ENCODE peak calls at places on chromosomes 12 and 14, in nine cellular contexts. F, W, Z, A, G, V, L, I and P are unnamed samples.
A peak's percentile ranks its signal among the peaks of the same experiment; 100 is the strongest.

GRCh38 chr12:18522806-18523205 is 215.0 kb downstream of the PLCZ1 start:
- DNase-seq in F (no peak), W (no peak), Z (no peak), A (no peak), G (no peak), V (no peak), L (no peak), I (no peak), P (no peak)

GRCh38 chr12:52198454-52199215 is 6.8 kb upstream of the KRT80 start:
- DNase-seq in F (no peak), W (no peak), Z (no peak), A (no peak), G (no peak), V (no peak), L (no peak), I (no peak), P (no peak)

GRCh38 chr12:119593578-119594398 is at the start of gene TMEM233:
- DNase-seq in F (no peak), W (no peak), Z (no peak), A (no peak), G (no peak), V (no peak), L (no peak), I (no peak), P (no peak)

GRCh38 chr12:15859136-15859535 is 23.1 kb upstream of the STRAP start:
- DNase-seq in F (no peak), W (no peak), Z (no peak), A (no peak), G (no peak), V (no peak), L (no peak), I (no peak), P (peak; percentile 46)

GRCh38 chr12:54479421-54479820 is 6.0 kb upstream of the GTSF1 start:
- DNase-seq in F (no peak), W (no peak), Z (no peak), A (no peak), G (no peak), V (no peak), L (no peak), I (no peak), P (peak; percentile 41)

GRCh38 chr14:73785336-73785833 is 66.2 kb upstream of the PTGR2 start:
- DNase-seq in F (peak; percentile 44), W (no peak), Z (no peak), A (peak; percentile 51), G (no peak), V (no peak), L (peak; percentile 97), I (peak; percentile 50), P (peak; percentile 89)

GRCh38 chr14:68060198-68060597 is 240.6 kb downstream of the RAD51B start:
- DNase-seq in F (no peak), W (no peak), Z (no peak), A (no peak), G (no peak), V (no peak), L (no peak), I (no peak), P (no peak)

GRCh38 chr12:29634057-29634456 is 136.6 kb upstream of the OVCH1 start:
- DNase-seq in F (no peak), W (no peak), Z (no peak), A (peak; percentile 35), G (no peak), V (no peak), L (peak; percentile 68), I (peak; percentile 57), P (peak; percentile 53)

GRCh38 chr14:47447076-47447475 is 228.3 kb downstream of the MDGA2 start:
- DNase-seq in F (no peak), W (no peak), Z (no peak), A (no peak), G (no peak), V (no peak), L (no peak), I (no peak), P (no peak)

GRCh38 chr12:13289644-13290285 is 93.2 kb downstream of the EMP1 start:
- DNase-seq in F (no peak), W (no peak), Z (no peak), A (peak; percentile 3), G (no peak), V (no peak), L (no peak), I (no peak), P (peak; percentile 3)

DNA sequence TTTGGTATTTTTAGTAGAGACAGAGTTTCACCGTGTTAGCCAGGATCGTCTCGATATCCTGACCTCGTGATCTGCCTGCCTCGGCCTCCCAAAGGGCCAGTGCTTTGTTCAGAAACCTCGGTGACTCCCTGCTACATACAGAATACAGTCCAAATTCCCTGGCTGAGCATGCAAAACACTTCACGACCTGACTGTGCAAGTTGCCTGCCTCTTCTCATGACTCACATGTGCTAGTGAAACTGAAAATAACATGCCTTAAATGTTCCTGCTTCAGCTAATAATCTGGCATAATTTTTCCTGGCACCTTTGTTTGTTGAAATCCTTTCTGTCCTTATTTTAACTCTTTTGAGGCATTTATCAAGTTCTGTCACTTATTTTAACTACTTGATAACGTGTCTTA is 8.2 kb downstream of the DMAC2L start:
- DNase-seq in F (no peak), W (no peak), Z (no peak), A (peak; percentile 83), G (no peak), V (no peak), L (peak; percentile 83), I (peak; percentile 89), P (peak; percentile 63)
- H3K4me3 ChIP-seq in F (no peak overlapping the region), W (no peak overlapping the region), Z (no peak overlapping the region), A (no peak overlapping the region), G (no peak overlapping the region), V (peak overlapping the region; percentile 26), L (peak overlapping the region; percentile 74), I (no peak overlapping the region), P (no peak overlapping the region)

GRCh38 chr12:109156036-109156435 is 39.6 kb downstream of the ACACB start:
- DNase-seq in F (no peak), W (no peak), Z (no peak), A (no peak), G (no peak), V (no peak), L (no peak), I (no peak), P (no peak)

GRCh38 chr12:109153711-109154434 is 37.5 kb downstream of the ACACB start:
- DNase-seq in F (no peak), W (no peak), Z (peak; percentile 12), A (peak; percentile 3), G (peak; percentile 23), V (no peak), L (no peak), I (no peak), P (no peak)

GRCh38 chr12:109156586-109156985 is 40.2 kb downstream of the ACACB start:
- DNase-seq in F (no peak), W (no peak), Z (no peak), A (no peak), G (no peak), V (no peak), L (no peak), I (no peak), P (no peak)

GRCh38 chr12:109157986-109158385 is 41.6 kb downstream of the ACACB start:
- DNase-seq in F (no peak), W (no peak), Z (no peak), A (no peak), G (no peak), V (no peak), L (no peak), I (no peak), P (no peak)

GRCh38 chr12:109154485-109155438 is 38.4 kb downstream of the ACACB start:
- DNase-seq in F (peak; percentile 89), W (peak; percentile 74), Z (peak; percentile 76), A (peak; percentile 76), G (peak; percentile 98), V (peak; percentile 13), L (peak; percentile 62), I (peak; percentile 71), P (peak; percentile 52)
- H3K4me3 ChIP-seq in F (peak overlapping the region; percentile 58), W (peak overlapping the region; percentile 75), Z (peak overlapping the region; percentile 60), A (peak overlapping the region; percentile 66), G (peak overlapping the region; percentile 61), V (peak overlapping the region; percentile 55), L (peak overlapping the region; percentile 85), I (peak overlapping the region; percentile 57), P (peak overlapping the region; percentile 60)

GRCh38 chr14:36663404-36664321 is 2.0 kb downstream of the PAX9 start:
- DNase-seq in F (no peak), W (no peak), Z (no peak), A (no peak), G (no peak), V (no peak), L (peak; percentile 30), I (peak; percentile 51), P (no peak)

GRCh38 chr14:36662258-36662542 is 540 bp downstream of the PAX9 start:
- DNase-seq in F (no peak), W (no peak), Z (no peak), A (no peak), G (no peak), V (no peak), L (no peak), I (no peak), P (no peak)

GRCh38 chr14:36661506-36662257 is at the start of gene PAX9:
- DNase-seq in F (peak; percentile 86), W (peak; percentile 21), Z (no peak), A (peak; percentile 87), G (peak; percentile 88), V (no peak), L (peak; percentile 84), I (peak; percentile 99), P (peak; percentile 53)

GRCh38 chr14:36664322-36665193 is 2.9 kb downstream of the PAX9 start:
- DNase-seq in F (no peak), W (no peak), Z (no peak), A (no peak), G (no peak), V (no peak), L (no peak), I (no peak), P (no peak)

GRCh38 chr14:36662543-36663403 is 1.1 kb downstream of the PAX9 start:
- DNase-seq in F (no peak), W (no peak), Z (no peak), A (no peak), G (peak; percentile 31), V (no peak), L (peak; percentile 45), I (peak; percentile 65), P (no peak)
- H3K4me3 ChIP-seq in F (no peak overlapping the region), W (no peak overlapping the region), Z (peak overlapping the region; percentile 11), A (peak overlapping the region; percentile 59), G (peak overlapping the region; percentile 66), V (peak overlapping the region; percentile 75), L (peak overlapping the region; percentile 77), I (peak overlapping the region; percentile 81), P (peak overlapping the region; percentile 21)

GRCh38 chr12:76424941-76425340 is 76.7 kb upstream of the BBS10 start:
- DNase-seq in F (no peak), W (no peak), Z (no peak), A (no peak), G (no peak), V (no peak), L (no peak), I (no peak), P (no peak)

GRCh38 chr12:76420221-76420620 is 72.0 kb upstream of the BBS10 start:
- DNase-seq in F (no peak), W (no peak), Z (no peak), A (no peak), G (no peak), V (no peak), L (no peak), I (no peak), P (no peak)

GRCh38 chr12:76426160-76426559 is 77.9 kb upstream of the BBS10 start:
- DNase-seq in F (no peak), W (no peak), Z (no peak), A (no peak), G (no peak), V (no peak), L (no peak), I (no peak), P (no peak)

GRCh38 chr12:76422154-76422877 is 74.1 kb upstream of the BBS10 start:
- DNase-seq in F (no peak), W (no peak), Z (no peak), A (peak; percentile 28), G (no peak), V (no peak), L (no peak), I (no peak), P (no peak)

GRCh38 chr12:76422878-76423438 is 74.7 kb upstream of the BBS10 start:
- DNase-seq in F (no peak), W (no peak), Z (no peak), A (peak; percentile 73), G (no peak), V (no peak), L (peak; percentile 81), I (peak; percentile 45), P (peak; percentile 39)
- H3K4me3 ChIP-seq in F (no peak overlapping the region), W (no peak overlapping the region), Z (no peak overlapping the region), A (peak overlapping the region; percentile 56), G (no peak overlapping the region), V (peak overlapping the region; percentile 30), L (no peak overlapping the region), I (no peak overlapping the region), P (peak overlapping the region; percentile 7)